ENCODE peak calls at places on chromosome 1, in eight cellular contexts. E, V, C, A, F, H, T and M are unnamed samples.
A peak's percentile ranks its signal among the peaks of the same experiment; 100 is the strongest.

GRCh38 chr1:200302192-200302892 is 107.5 kb downstream of the ZNF281 start:
- DNase-seq in T (no peak), E (peak; percentile 28), A (peak; percentile 40), C (peak; percentile 73), V (no peak), H (peak; percentile 67), F (peak; percentile 32), M (no peak)

GRCh38 chr1:61607448-61607847 is 117.5 kb downstream of the TM2D1 start:
- DNase-seq in E (no peak), C (no peak), V (peak; percentile 25), F (no peak), A (no peak), T (no peak), H (no peak), M (no peak)

GRCh38 chr1:192878249-192878648 is 69.4 kb downstream of the RGS2 start:
- DNase-seq in V (no peak), E (peak; percentile 66), T (no peak), C (no peak), A (peak; percentile 89), F (no peak), H (no peak), M (no peak)

GRCh38 chr1:80892452-80892995 is 908.2 kb upstream of the ADGRL2 start:
- DNase-seq in E (no peak), T (no peak), F (no peak), C (peak; percentile 49), H (no peak), V (no peak), A (peak; percentile 49), M (no peak)

GRCh38 chr1:17265162-17265561 is 16.3 kb downstream of the PADI3 start:
- DNase-seq in A (no peak), H (no peak), E (no peak), T (no peak), F (no peak), C (peak; percentile 78), V (no peak), M (no peak)

GRCh38 chr1:9770276-9770675 is 53.5 kb downstream of the CLSTN1 start:
- DNase-seq in V (no peak), C (no peak), E (no peak), H (no peak), A (no peak), T (no peak), F (no peak), M (no peak)

GRCh38 chr1:167669209-167670139 is 39.4 kb downstream of the RCSD1 start:
- DNase-seq in H (no peak), E (no peak), C (no peak), A (no peak), V (no peak), T (no peak), F (no peak), M (no peak)

GRCh38 chr1:98672184-98672583 is 10.7 kb downstream of the SNX7 start:
- DNase-seq in C (no peak), H (no peak), V (peak; percentile 68), F (no peak), A (no peak), E (no peak), T (no peak), M (no peak)

GRCh38 chr1:206121269-206121668 is 4.1 kb upstream of the AVPR1B start:
- DNase-seq in A (no peak), C (no peak), T (no peak), E (no peak), H (no peak), V (no peak), F (no peak), M (no peak)

GRCh38 chr1:2115922-2116341 is 65.7 kb downstream of the PRKCZ start:
- DNase-seq in A (no peak), E (no peak), H (no peak), C (peak; percentile 85), T (no peak), F (no peak), V (no peak), M (no peak)

GRCh38 chr1:186617860-186618780 is 62.1 kb downstream of the PTGS2 start:
- DNase-seq in C (no peak), A (peak; percentile 81), F (peak; percentile 2), V (no peak), T (no peak), E (peak; percentile 24), H (peak; percentile 61), M (no peak)

GRCh38 chr1:37989381-37989930 is 366 bp downstream of the SF3A3 start:
- DNase-seq in C (peak; percentile 73), H (peak; percentile 47), E (no peak), F (no peak), A (peak; percentile 38), T (no peak), V (no peak), M (no peak)

GRCh38 chr1:230112131-230112701 is 45.2 kb downstream of the GALNT2 start:
- DNase-seq in T (no peak), F (no peak), C (peak; percentile 53), A (no peak), H (no peak), E (no peak), V (peak; percentile 51), M (no peak)

GRCh38 chr1:11781298-11781697 is 19.3 kb downstream of the C1orf167 start:
- DNase-seq in V (no peak), C (no peak), A (no peak), H (no peak), T (no peak), F (no peak), E (no peak), M (no peak)

GRCh38 chr1:240352769-240353168 is 259.2 kb downstream of the GREM2 start:
- DNase-seq in F (no peak), V (no peak), E (no peak), T (no peak), A (peak; percentile 25), H (peak; percentile 46), C (no peak), M (no peak)

GRCh38 chr1:108051625-108052382 is 86.8 kb upstream of the VAV3 start:
- DNase-seq in F (no peak), E (no peak), C (no peak), A (no peak), V (no peak), T (no peak), H (no peak), M (no peak)

GRCh38 chr1:8813016-8813763 is 4.2 kb downstream of the RERE start:
- DNase-seq in T (no peak), F (no peak), C (no peak), A (peak; percentile 60), V (no peak), H (no peak), E (no peak), M (no peak)

GRCh38 chr1:9438431-9439073 is 100.7 kb upstream of the SLC25A33 start:
- DNase-seq in V (no peak), E (peak; percentile 47), A (peak; percentile 90), H (peak; percentile 51), F (no peak), T (peak; percentile 98), C (peak; percentile 68), M (no peak)

GRCh38 chr1:64701886-64702285 is 43.0 kb upstream of the RAVER2 start:
- DNase-seq in V (no peak), A (peak; percentile 12), E (peak; percentile 10), H (no peak), T (no peak), C (no peak), F (no peak), M (no peak)

GRCh38 chr1:156581661-156582387 is 2.3 kb downstream of the TTC24 start:
- DNase-seq in C (no peak), H (no peak), T (no peak), E (no peak), V (no peak), F (peak; percentile 18), A (no peak), M (no peak)

DNA sequence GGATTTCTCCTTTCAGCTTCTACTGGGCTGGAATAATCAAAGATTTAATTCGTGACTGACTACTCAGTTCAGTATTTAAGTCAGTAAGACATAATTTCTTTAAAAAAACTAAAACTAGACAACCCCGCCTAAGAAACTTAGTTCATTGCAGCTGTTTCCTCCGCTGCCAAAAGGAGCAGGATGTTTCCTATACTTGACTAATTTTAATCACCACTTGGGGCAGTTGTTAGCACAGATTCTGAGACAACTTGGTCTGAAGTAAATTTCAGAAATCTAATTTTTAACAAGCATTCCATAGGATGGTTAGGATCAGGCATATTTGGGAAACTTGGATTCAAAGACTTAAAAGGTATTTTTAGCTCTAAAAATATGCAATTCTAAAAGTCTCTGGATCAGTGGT is 34.0 kb downstream of the EPRS1 start:
- DNase-seq in V (no peak), A (peak; percentile 38), E (no peak), T (no peak), F (no peak), C (no peak), H (peak; percentile 25), M (no peak)
- TF ChIP-seq CTCF in V (no peak), A (peak; percentile 29), E (no peak), T (peak; percentile 10), F (no peak), C (peak; percentile 52), H (peak; percentile 54), M (peak; percentile 14)

GRCh38 chr1:21237386-21238088 is 52.7 kb downstream of the ECE1 start:
- DNase-seq in F (no peak), A (no peak), E (peak; percentile 56), V (no peak), C (no peak), T (no peak), H (peak; percentile 76), M (no peak)
- H3K36me3 ChIP-seq in F (peaks cover 32% of the 10 kb centered on the region), A (peaks cover 3% of the 10 kb centered on the region), E (no peaks in the 10 kb centered on the region), V (peaks cover 5% of the 10 kb centered on the region), C (peaks cover 17% of the 10 kb centered on the region), T (peaks cover 1% of the 10 kb centered on the region), H (peaks cover 31% of the 10 kb centered on the region), M (peaks cover 34% of the 10 kb centered on the region)

DNA sequence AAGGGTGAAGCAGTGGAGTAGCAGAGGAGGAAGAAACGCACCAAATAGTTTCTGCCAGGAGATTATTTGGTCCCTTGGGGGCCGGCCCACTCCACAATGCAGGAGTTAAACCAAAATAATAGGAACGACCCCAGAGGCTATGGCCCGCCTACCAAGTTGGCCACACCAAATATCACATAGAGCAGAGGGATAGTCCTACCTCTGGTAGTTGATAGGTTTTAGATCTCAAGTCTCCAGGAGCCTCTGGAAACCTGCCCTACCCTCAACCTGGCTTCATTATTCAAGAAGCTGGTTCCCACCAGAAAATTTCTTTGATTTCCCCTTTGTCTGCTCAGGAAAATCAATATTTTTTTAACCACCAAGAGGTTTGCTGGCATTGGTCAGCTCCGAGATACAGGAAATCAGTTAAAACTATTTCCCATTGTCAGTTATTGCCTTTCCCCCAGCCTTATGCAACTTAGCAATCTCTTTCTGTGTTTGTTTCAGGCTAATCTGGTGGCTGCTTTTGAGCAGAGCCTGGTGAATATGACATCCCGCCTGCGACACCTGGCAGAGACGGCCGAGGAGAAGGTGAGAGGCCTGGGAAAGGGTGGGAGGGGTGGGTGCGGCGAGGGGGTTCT is 35.5 kb upstream of the IPO9 start:
- DNase-seq in V (no peak), A (no peak), E (no peak), C (no peak), F (no peak), T (no peak), H (no peak), M (no peak)
- TF ChIP-seq CTCF in V (no peak), A (no peak), E (peak; percentile 28), C (peak; percentile 7), F (no peak), T (no peak), H (no peak), M (no peak)

DNA sequence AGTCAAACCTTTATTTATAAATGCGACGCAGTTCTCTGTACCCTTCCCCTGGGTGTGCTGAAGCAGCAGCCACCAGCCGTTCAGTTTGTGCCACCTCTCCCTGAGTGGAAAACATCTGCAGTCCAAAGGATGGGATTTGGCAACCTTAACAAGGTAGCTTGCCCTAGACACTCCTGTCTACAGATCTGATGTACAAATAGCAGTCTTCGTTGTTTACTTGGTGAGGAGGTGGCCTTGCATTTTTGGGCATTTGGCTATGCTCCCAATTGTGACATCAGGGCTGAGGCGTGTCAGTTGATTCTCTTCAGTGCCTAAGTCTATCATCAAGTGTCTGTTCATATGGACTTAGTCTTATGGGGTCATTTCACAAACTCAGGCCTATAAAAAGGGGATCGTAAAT is 59.8 kb downstream of the KDM1A start:
- DNase-seq in F (no peak), H (peak; percentile 16), C (no peak), A (no peak), V (no peak), T (no peak), E (no peak), M (no peak)
- H3K36me3 ChIP-seq in F (peaks cover 45% of the 10 kb centered on the region), H (peaks cover 71% of the 10 kb centered on the region), C (peaks cover 88% of the 10 kb centered on the region), A (peaks cover 73% of the 10 kb centered on the region), V (peaks cover 51% of the 10 kb centered on the region), T (peaks cover 2% of the 10 kb centered on the region), E (no peaks in the 10 kb centered on the region), M (peaks cover 15% of the 10 kb centered on the region)